ENCODE peak calls at places on chromosomes 2 and 18, in nine cellular contexts. Q is HCEC 1CT; Z is NCI-H774; D is nucleus accumbens; W is iris pigment epithelial cell; H is RCC 7860; P is erythroblast; U is frontal cortex; O is activated CD4-positive, alpha-beta T cell treated with anti-CD3 and anti-CD28 coated beads for 24 hours. C is an unnamed sample.

GRCh38 chr2:166344286-166345113 is 31.2 kb downstream of the SCN9A start:
- DNase-seq in U (no peak), Q (peak), P (no peak), O (no peak), W (peak), Z (no peak), H (no peak), D (no peak), C (no peak)

GRCh38 chr2:240988146-240988545 is 10.3 kb upstream of the SNED1 start:
- DNase-seq in Q (no peak), Z (no peak), U (no peak), O (no peak), H (no peak), P (no peak), D (no peak), W (no peak), C (no peak)

GRCh38 chr2:114405486-114406250 is 36.8 kb upstream of the DPP10 start:
- DNase-seq in Q (no peak), H (no peak), Z (no peak), D (no peak), U (no peak), P (no peak), W (no peak), O (no peak), C (no peak)

GRCh38 chr2:25228848-25229674 is 60.7 kb upstream of the POMC start:
- DNase-seq in Q (peak), P (peak), Z (no peak), O (no peak), H (peak), D (peak), W (peak), U (peak), C (peak)

GRCh38 chr2:174939046-174939445 is 66.1 kb downstream of the CHN1 start:
- DNase-seq in Q (peak), P (no peak), H (peak), Z (no peak), O (no peak), W (peak), D (no peak), U (no peak), C (no peak)

GRCh38 chr2:57656198-57656597 is 390.4 kb upstream of the VRK2 start:
- DNase-seq in O (no peak), P (no peak), Q (no peak), Z (no peak), W (no peak), H (no peak), D (no peak), U (no peak), C (no peak)

GRCh38 chr2:193806088-193806774 is 1611.5 kb upstream of the TMEFF2 start:
- DNase-seq in W (peak), Z (no peak), O (no peak), U (no peak), H (peak), Q (peak), P (no peak), D (no peak), C (no peak)

GRCh38 chr2:30455339-30455738 is 8.3 kb downstream of the LCLAT1 start:
- DNase-seq in H (no peak), U (no peak), W (no peak), D (no peak), O (no peak), Q (no peak), Z (no peak), P (peak), C (no peak)

GRCh38 chr2:120419955-120420354 is 74.0 kb downstream of the INHBB start:
- DNase-seq in Q (no peak), P (no peak), H (no peak), U (no peak), W (no peak), Z (no peak), D (no peak), O (no peak), C (no peak)

GRCh38 chr2:42084231-42084671 is 36.4 kb downstream of the PKDCC start:
- DNase-seq in O (no peak), H (no peak), W (peak), P (no peak), U (no peak), D (no peak), Q (peak), Z (no peak), C (no peak)

GRCh38 chr18:64202229-64202835 is 53.4 kb upstream of the LINC00305 start:
- DNase-seq in O (no peak), P (no peak), Z (no peak), W (no peak), D (no peak), H (no peak), Q (no peak), U (no peak), C (no peak)

GRCh38 chr2:45178359-45178758 is 169.1 kb upstream of the SIX2 start:
- DNase-seq in O (no peak), H (no peak), Z (no peak), U (no peak), W (no peak), Q (peak), P (no peak), D (no peak), C (no peak)

GRCh38 chr2:202317080-202317859 is 51.7 kb downstream of the NOP58 start:
- DNase-seq in W (peak), H (peak), P (no peak), Q (peak), D (no peak), Z (no peak), U (no peak), O (no peak), C (no peak)

GRCh38 chr18:10085405-10085804 is 171.6 kb downstream of the VAPA start:
- DNase-seq in P (no peak), O (no peak), U (no peak), D (no peak), W (peak), Q (no peak), H (no peak), Z (no peak), C (no peak)

GRCh38 chr2:40095003-40095402 is 315.9 kb upstream of the THUMPD2 start:
- DNase-seq in W (peak), U (no peak), D (no peak), P (no peak), Z (no peak), Q (peak), O (no peak), H (peak), C (no peak)

GRCh38 chr2:134780977-134781376 is 57.4 kb upstream of the ACMSD start:
- DNase-seq in D (no peak), O (no peak), U (no peak), W (no peak), H (no peak), P (no peak), Z (no peak), Q (no peak), C (no peak)

GRCh38 chr2:96962567-96963203 is 23.7 kb downstream of the FAM178B start:
- DNase-seq in Z (no peak), D (no peak), P (no peak), O (peak), Q (no peak), H (no peak), W (no peak), U (no peak), C (no peak)

GRCh38 chr2:201008000-201008829 is 44.8 kb upstream of the ORC2 start:
- DNase-seq in Z (no peak), U (no peak), D (no peak), P (no peak), H (peak), Q (no peak), W (no peak), O (no peak), C (no peak)

GRCh38 chr2:133130548-133131246 is 437.6 kb downstream of the NCKAP5 start:
- DNase-seq in U (no peak), Q (peak), W (peak), P (no peak), Z (no peak), O (no peak), H (no peak), D (no peak), C (no peak)

GRCh38 chr2:219417374-219417773 is 803 bp upstream of the DES start:
- DNase-seq in W (no peak), O (no peak), D (no peak), H (no peak), P (no peak), Z (no peak), U (no peak), Q (no peak), C (no peak)

GRCh38 chr2:220143336-220143735 is 515.9 kb downstream of the SLC4A3 start:
- DNase-seq in H (peak), P (no peak), U (no peak), W (peak), O (no peak), D (no peak), Z (no peak), Q (peak), C (no peak)

C was measured in H1.